ENCODE peak calls at places on chromosome 19, in eight cellular contexts. K, H, N, O, G, T, L and R are unnamed samples.

GRCh38 chr19:53639471-53639870 is 7.7 kb downstream of the DPRX start:
- DNase-seq in K (no peak), H (no peak), N (no peak), O (no peak), G (no peak), T (no peak), L (no peak), R (no peak)

GRCh38 chr19:1066251-1066747 is 668 bp upstream of the ARHGAP45 start:
- DNase-seq in K (peak), H (no peak), N (no peak), O (peak), G (no peak), T (peak), L (no peak), R (no peak)

GRCh38 chr19:1318678-1319471 is 33.2 kb downstream of the EFNA2 start:
- DNase-seq in K (no peak), H (no peak), N (no peak), O (no peak), G (no peak), T (no peak), L (no peak), R (no peak)

GRCh38 chr19:6610934-6611370 is 20.0 kb upstream of the CD70 start:
- DNase-seq in K (no peak), H (no peak), N (no peak), O (no peak), G (peak), T (no peak), L (peak), R (no peak)

GRCh38 chr19:36488816-36489138 is 584 bp downstream of the ZNF566 start:
- DNase-seq in K (peak), H (peak), N (no peak), O (no peak), G (peak), T (peak), L (no peak), R (peak)

GRCh38 chr19:50854636-50855410 is at the start of gene KLK3:
- DNase-seq in K (no peak), H (no peak), N (no peak), O (no peak), G (no peak), T (no peak), L (no peak), R (no peak)

GRCh38 chr19:33302175-33302973 is at the start of gene CEBPA:
- DNase-seq in K (peak), H (peak), N (peak), O (peak), G (peak), T (peak), L (peak), R (peak)

GRCh38 chr19:58055483-58055874 is 3.6 kb upstream of the ZNF135 start:
- DNase-seq in K (no peak), H (no peak), N (no peak), O (no peak), G (no peak), T (no peak), L (no peak), R (no peak)

GRCh38 chr19:29079331-29079730 is 133.6 kb downstream of the UQCRFS1 start:
- DNase-seq in K (no peak), H (no peak), N (no peak), O (no peak), G (peak), T (no peak), L (no peak), R (no peak)

GRCh38 chr19:3556978-3557460 is 367 bp downstream of the MFSD12 start:
- DNase-seq in K (peak), H (peak), N (peak), O (no peak), G (peak), T (peak), L (peak), R (no peak)

GRCh38 chr19:18282021-18282787 is 782 bp upstream of the JUND start:
- DNase-seq in K (no peak), H (no peak), N (peak), O (peak), G (peak), T (peak), L (peak), R (no peak)

GRCh38 chr19:47699360-47699917 is 13.8 kb upstream of the EHD2 start:
- DNase-seq in K (peak), H (peak), N (peak), O (no peak), G (peak), T (peak), L (peak), R (no peak)

GRCh38 chr19:13935765-13936486 is 2.3 kb downstream of the PODNL1 start:
- DNase-seq in K (peak), H (no peak), N (no peak), O (no peak), G (no peak), T (no peak), L (no peak), R (no peak)

GRCh38 chr19:5148794-5149190 is 179.9 kb downstream of the KDM4B start:
- DNase-seq in K (peak), H (no peak), N (no peak), O (peak), G (no peak), T (no peak), L (no peak), R (no peak)

GRCh38 chr19:45161715-45162463 is 1.1 kb upstream of the NKPD1 start:
- DNase-seq in K (peak), H (no peak), N (no peak), O (no peak), G (peak), T (peak), L (peak), R (no peak)

GRCh38 chr19:40799558-40800338 is 757 bp downstream of the EGLN2 start:
- DNase-seq in K (peak), H (no peak), N (no peak), O (peak), G (no peak), T (peak), L (peak), R (no peak)

GRCh38 chr19:18905520-18906236 is 9.7 kb upstream of the CERS1 start:
- DNase-seq in K (no peak), H (no peak), N (no peak), O (no peak), G (no peak), T (no peak), L (no peak), R (no peak)

GRCh38 chr19:46206176-46206575 is 23.4 kb upstream of the IGFL1 start:
- DNase-seq in K (no peak), H (no peak), N (no peak), O (no peak), G (no peak), T (no peak), L (no peak), R (no peak)

GRCh38 chr19:10390652-10391286 is 10.4 kb upstream of the TYK2 start:
- DNase-seq in K (peak), H (peak), N (no peak), O (peak), G (peak), T (peak), L (peak), R (no peak)

GRCh38 chr19:1042689-1043511 is 3.0 kb downstream of the ABCA7 start:
- DNase-seq in K (no peak), H (no peak), N (peak), O (no peak), G (no peak), T (no peak), L (peak), R (no peak)